ENCODE peak calls at places on chromosome 5, in eight cellular contexts. O is OCI-LY7, R is PC-9, H is AG09319, Q is kidney, K is astrocyte, U is coronary artery, I is bronchial epithelial cell. D is an unnamed sample.
A peak's percentile ranks its signal among the peaks of the same experiment; 100 is the strongest.

GRCh38 chr5:178235600-178235998 is 3.0 kb upstream of the PHYKPL start:
- DNase-seq in R (no peak), O (no peak), I (no peak), Q (peak; percentile 31), H (no peak), K (no peak), U (no peak), D (no peak)

GRCh38 chr5:3657364-3658003 is 61.9 kb downstream of the IRX1 start:
- DNase-seq in I (no peak), Q (no peak), R (no peak), H (no peak), O (no peak), K (no peak), U (no peak), D (no peak)

GRCh38 chr5:151923865-151924264 is 786 bp downstream of the GLRA1 start:
- DNase-seq in O (no peak), Q (no peak), H (no peak), I (peak; percentile 14), R (peak; percentile 2), U (no peak), K (no peak), D (no peak)

GRCh38 chr5:10233505-10233904 is 16.2 kb downstream of the ATPSCKMT start:
- DNase-seq in U (no peak), O (no peak), Q (no peak), H (peak; percentile 70), K (peak; percentile 87), I (peak; percentile 47), R (peak; percentile 61), D (no peak)

GRCh38 chr5:132362086-132362485 is 7.4 kb upstream of the SLC22A5 start:
- DNase-seq in Q (no peak), H (no peak), K (no peak), O (no peak), U (no peak), R (no peak), I (peak; percentile 94), D (no peak)

GRCh38 chr5:130279386-130279785 is 375.1 kb downstream of the CHSY3 start:
- DNase-seq in I (peak; percentile 55), R (no peak), Q (no peak), U (no peak), K (peak; percentile 18), O (no peak), H (no peak), D (no peak)

GRCh38 chr5:176822426-176823075 is 12.2 kb downstream of the UNC5A start:
- DNase-seq in H (no peak), U (no peak), I (peak; percentile 84), K (peak; percentile 10), Q (no peak), R (peak; percentile 96), O (no peak), D (no peak)

GRCh38 chr5:79333852-79334557 is 98.1 kb downstream of the JMY start:
- DNase-seq in U (no peak), R (no peak), O (peak; percentile 5), H (no peak), K (no peak), Q (no peak), I (no peak), D (no peak)

GRCh38 chr5:17265041-17265440 is 47.6 kb downstream of the BASP1 start:
- DNase-seq in Q (no peak), R (no peak), H (no peak), O (no peak), K (no peak), U (no peak), I (no peak), D (no peak)

GRCh38 chr5:2166979-2167377 is 284.3 kb upstream of the IRX4 start:
- DNase-seq in K (no peak), I (no peak), O (no peak), U (no peak), R (no peak), H (no peak), Q (no peak), D (no peak)
- TF ChIP-seq CTCF in K (no peak), I (no peak), O (no peak), U (no peak), R (no peak), H (no peak), Q (no peak), D (no peak)

GRCh38 chr5:146528232-146528631 is 12.2 kb upstream of the GPR151 start:
- DNase-seq in Q (no peak), K (no peak), I (no peak), H (no peak), U (no peak), R (no peak), O (no peak), D (no peak)
- TF ChIP-seq CTCF in Q (no peak), K (no peak), I (no peak), H (no peak), U (no peak), R (peak; percentile 16), O (peak; percentile 40), D (no peak)

DNA sequence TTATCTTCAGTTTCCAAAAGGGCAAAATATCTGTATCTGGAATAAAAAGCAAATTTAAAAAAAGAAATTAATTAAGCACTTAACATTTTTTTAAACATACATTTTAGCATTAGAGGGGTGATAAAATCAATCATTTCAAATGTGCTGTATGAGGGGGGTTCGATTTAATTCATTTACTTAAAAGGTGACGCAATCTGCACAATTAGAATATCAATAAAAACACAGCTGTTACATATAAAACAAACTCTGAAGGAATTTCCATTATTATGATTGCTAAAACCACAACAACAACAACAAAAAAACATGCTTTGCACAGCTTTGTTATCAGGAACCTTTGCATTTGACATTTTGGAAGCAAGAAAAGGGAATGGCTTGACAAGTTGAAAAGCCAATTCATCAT is 71.6 kb upstream of the C6 start:
- DNase-seq in I (no peak), U (no peak), O (no peak), H (no peak), Q (no peak), R (no peak), K (no peak), D (no peak)
- TF ChIP-seq CTCF in I (no peak), U (no peak), O (no peak), H (no peak), Q (no peak), R (no peak), K (no peak), D (no peak)

DNA sequence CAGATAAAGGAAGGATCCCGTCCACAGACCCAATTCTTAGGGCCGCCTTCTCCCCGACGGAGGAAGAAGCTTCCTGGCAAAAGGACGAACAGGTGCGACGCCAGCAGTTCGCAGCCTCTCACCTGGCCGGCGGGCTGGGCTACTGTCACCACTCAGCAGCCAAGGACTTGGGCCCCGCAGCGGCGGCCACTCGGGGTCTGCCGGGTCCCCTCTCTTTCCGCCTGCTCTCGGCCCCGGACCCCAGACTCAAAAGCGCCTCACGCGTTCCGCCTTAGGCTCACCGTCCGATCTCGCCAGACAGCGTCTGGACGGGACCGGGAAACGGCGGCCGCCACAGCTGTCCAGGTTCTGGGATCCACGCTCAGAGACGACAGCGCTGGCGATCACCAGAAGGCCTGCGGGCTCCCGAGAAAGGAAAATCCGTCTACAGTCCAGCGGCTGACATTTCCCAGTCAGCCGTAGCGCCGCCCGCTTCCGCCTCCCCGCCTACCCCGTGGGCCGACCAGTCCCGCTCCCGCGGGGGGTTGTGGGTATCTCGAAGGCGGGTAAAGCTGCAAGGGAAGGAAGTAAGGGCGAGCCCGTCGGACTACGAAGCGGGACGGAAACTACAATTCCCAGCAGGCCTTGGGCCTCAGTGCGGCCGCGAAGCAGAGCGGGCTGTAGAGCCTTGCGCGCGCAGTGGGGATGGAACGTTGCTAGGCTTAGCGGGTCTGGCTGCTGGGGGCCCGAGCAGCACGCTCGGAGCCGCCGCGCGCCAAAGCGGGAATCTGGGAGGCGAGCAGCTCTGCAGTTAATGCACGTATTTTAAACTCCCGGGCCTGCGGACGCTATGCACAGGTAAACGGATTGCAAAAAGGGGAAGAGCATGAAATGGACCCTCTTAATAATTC is at the start of the genes LMBRD2 and SKP2:
- DNase-seq in U (peak; percentile 98), Q (peak; percentile 99), O (peak; percentile 98), K (peak; percentile 96), R (peak; percentile 100), I (peak; percentile 96), H (peak; percentile 90), D (peak; percentile 93)
- TF ChIP-seq CTCF in U (no peak), Q (no peak), O (no peak), K (no peak), R (no peak), I (no peak), H (no peak), D (no peak)

DNA sequence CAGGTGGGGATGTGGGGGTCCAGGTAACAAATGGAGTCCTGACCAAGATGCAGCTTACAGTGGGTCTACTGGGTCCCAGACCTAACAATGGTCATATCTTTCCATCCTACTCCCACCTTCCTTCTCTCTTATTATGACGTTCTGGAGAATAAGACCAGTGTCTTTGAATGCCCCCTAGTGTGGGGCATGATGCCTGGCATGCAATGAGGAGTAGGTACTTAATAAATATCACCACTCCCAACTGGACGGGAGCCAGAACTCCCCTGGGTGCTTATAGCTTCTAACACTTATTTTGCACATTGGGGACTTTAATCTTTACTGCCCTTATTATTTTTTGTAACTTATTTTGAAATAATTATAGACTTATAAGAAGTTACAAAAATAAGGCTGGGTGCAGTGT is 98.2 kb downstream of the NDFIP1 start:
- DNase-seq in I (no peak), O (no peak), R (no peak), H (no peak), U (no peak), Q (no peak), K (no peak), D (no peak)
- TF ChIP-seq CTCF in I (no peak), O (peak; percentile 49), R (peak; percentile 45), H (no peak), U (no peak), Q (no peak), K (no peak), D (no peak)

D was measured in GM20000.